ENCODE peak calls at places on chromosomes 5 and 9, in ten cellular contexts. C is cardiac muscle cell, R is psoas muscle, Y is Peyer's patch, X is ovary, V is body of pancreas, O is pancreas, K is gastrocnemius medialis, J is HL-60, H is colonic mucosa. N is an unnamed sample.

GRCh38 chr9:127360829-127361228 is 36.1 kb upstream of the SLC2A8 start:
- DNase-seq in C (peak), R (no peak), Y (no peak), X (no peak), V (no peak), O (no peak), K (no peak), J (peak), H (no peak), N (peak)

GRCh38 chr5:142737169-142737568 is 33.0 kb upstream of the ARHGAP26 start:
- DNase-seq in C (no peak), R (no peak), Y (no peak), X (no peak), V (no peak), O (no peak), K (no peak), J (no peak), H (no peak), N (no peak)

GRCh38 chr5:6081727-6082210 is 296.6 kb downstream of the MED10 start:
- DNase-seq in C (no peak), R (no peak), Y (no peak), X (no peak), V (no peak), O (no peak), K (no peak), J (no peak), H (no peak), N (no peak)

GRCh38 chr5:87400305-87400899 is 12.3 kb downstream of the CCNH start:
- DNase-seq in C (peak), R (no peak), Y (no peak), X (no peak), V (no peak), O (no peak), K (no peak), J (no peak), H (no peak), N (peak)

GRCh38 chr9:16485155-16485554 is 385.3 kb downstream of the BNC2 start:
- DNase-seq in C (no peak), R (no peak), Y (no peak), X (no peak), V (no peak), O (no peak), K (no peak), J (no peak), H (no peak), N (no peak)

GRCh38 chr5:177369050-177369912 is 11.6 kb downstream of the RGS14 start:
- DNase-seq in C (peak), R (no peak), Y (no peak), X (no peak), V (peak), O (no peak), K (no peak), J (no peak), H (no peak), N (peak)

GRCh38 chr5:53037141-53037859 is 48.1 kb downstream of the ITGA2 start:
- DNase-seq in C (no peak), R (no peak), Y (no peak), X (no peak), V (no peak), O (no peak), K (no peak), J (no peak), H (no peak), N (peak)

GRCh38 chr9:123952631-123953147 is 22.8 kb upstream of the DENND1A start:
- DNase-seq in C (no peak), R (no peak), Y (no peak), X (no peak), V (no peak), O (no peak), K (no peak), J (no peak), H (no peak), N (no peak)

GRCh38 chr9:21611896-21612295 is 129.8 kb upstream of the IFNE start:
- DNase-seq in C (no peak), R (no peak), Y (no peak), X (no peak), V (no peak), O (no peak), K (no peak), J (no peak), H (no peak), N (peak)

DNA sequence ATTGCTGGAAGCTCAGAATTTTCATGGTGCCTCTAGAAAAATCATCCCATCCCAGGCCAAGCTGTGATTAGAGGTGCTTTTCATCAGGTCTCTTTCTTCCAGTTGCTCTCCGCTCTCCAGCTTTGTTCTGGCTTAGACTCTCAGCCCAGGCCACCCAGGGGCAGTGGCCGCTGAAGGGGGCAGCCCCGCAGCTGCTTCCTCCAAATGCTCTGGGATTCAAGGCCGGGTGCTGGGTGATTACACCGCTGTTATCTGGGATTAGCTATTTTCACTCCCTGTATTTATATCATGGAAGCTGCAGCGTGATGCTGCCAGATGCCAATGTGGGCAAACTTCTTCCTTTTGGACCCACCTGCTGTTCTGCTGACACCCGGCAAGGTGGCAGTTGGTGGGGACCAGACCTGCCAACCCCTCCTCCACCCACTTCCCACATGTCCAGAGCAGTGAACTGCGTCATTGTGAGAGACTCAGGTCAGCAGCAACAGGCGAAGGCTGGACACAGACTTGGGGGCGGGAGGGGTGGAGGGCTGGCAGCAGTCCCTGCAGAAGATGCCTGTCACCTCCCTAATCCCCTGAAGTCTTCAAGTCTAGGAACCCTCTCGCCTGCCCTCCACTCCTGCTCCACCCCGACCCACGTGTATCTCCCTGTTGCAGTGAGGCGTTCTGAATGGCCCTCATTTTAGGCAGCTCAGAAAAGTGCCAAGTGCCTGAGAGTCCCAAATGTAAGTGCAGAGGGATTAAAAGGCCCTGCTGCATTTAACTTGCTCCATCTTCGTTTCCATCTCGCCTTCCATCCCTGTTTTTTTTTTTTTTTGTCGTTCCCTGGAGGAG is 34.0 kb upstream of the NKX2-5 start:
- DNase-seq in C (peak), R (no peak), Y (no peak), X (peak), V (no peak), O (no peak), K (no peak), J (no peak), H (no peak), N (no peak)
- H3K27ac ChIP-seq in C (peak), R (no peak), Y (no peak), X (no peak), V (no peak), O (no peak), K (no peak), J (no peak), H (no peak), N (no peak)

GRCh38 chr9:136614372-136614922 is 48.3 kb upstream of the EGFL7 start:
- DNase-seq in C (no peak), R (no peak), Y (no peak), X (no peak), V (no peak), O (no peak), K (no peak), J (no peak), H (peak), N (no peak)

GRCh38 chr9:136615631-136616306 is 46.9 kb upstream of the EGFL7 start:
- DNase-seq in C (no peak), R (no peak), Y (no peak), X (no peak), V (no peak), O (no peak), K (no peak), J (no peak), H (peak), N (no peak)

GRCh38 chr9:136613824-136614371 is 48.8 kb upstream of the EGFL7 start:
- DNase-seq in C (no peak), R (no peak), Y (no peak), X (no peak), V (no peak), O (no peak), K (no peak), J (no peak), H (peak), N (no peak)

GRCh38 chr9:136616307-136616635 is 46.4 kb upstream of the EGFL7 start:
- DNase-seq in C (no peak), R (no peak), Y (no peak), X (no peak), V (no peak), O (no peak), K (no peak), J (no peak), H (no peak), N (no peak)

GRCh38 chr9:136614967-136615623 is 47.6 kb upstream of the EGFL7 start:
- DNase-seq in C (peak), R (no peak), Y (no peak), X (no peak), V (no peak), O (no peak), K (no peak), J (no peak), H (peak), N (no peak)
- TF ChIP-seq CTCF in C (no peak), R (no peak), Y (no peak), X (no peak), V (no peak), O (no peak), K (no peak), J (no peak), H (no peak), N (no peak)

DNA sequence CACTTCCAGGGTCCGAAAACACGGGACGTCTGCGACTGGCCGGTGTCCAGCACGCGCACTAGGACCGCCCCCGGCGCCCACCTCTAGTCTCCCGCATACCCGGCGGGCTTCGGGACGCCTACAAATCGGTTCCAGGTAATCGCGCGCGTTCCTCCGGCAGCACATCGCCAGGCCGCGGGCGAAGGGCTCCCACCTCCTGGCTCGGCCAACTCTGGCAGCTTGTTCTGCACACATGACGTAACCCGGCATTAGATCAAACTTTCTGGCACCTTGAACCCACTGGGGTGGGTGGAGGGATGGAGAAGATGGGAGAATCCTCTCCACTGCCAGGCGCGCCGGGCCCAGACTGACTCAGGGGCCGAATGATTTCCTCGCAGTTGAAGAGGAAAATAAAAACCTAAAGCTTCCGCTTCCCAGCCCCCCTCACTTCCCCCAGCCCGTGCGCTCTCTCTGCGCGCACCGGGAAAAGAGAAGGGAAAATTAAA is 1.2 kb downstream of the EFNA5 start:
- DNase-seq in C (peak), R (peak), Y (no peak), X (peak), V (peak), O (peak), K (no peak), J (no peak), H (peak), N (peak)
- H3K27ac ChIP-seq in C (no peak), R (no peak), Y (no peak), X (no peak), V (no peak), O (no peak), K (no peak), J (no peak), H (no peak), N (peak)

DNA sequence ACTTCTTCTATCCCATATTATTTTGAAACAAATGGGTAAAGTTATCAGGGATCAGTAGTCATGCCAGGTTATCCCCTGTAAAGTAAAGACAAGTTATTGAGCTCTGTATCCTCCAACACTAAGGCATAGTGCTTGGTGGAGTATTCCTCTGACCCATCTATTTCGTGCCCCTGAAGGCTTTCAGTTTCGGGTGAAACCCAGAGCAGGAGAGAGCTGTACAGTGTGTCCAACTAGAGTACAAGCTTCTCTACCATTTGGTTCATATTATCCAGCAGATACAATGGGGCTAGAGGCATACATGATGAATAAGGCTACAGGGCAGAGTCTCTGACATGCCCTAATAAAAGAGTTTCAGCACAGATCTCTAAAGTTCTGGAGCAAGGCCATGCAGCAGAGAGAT is 3.2 kb upstream of the SLC22A4 start:
- DNase-seq in C (no peak), R (no peak), Y (no peak), X (no peak), V (no peak), O (no peak), K (no peak), J (no peak), H (no peak), N (no peak)
- TF ChIP-seq CTCF in C (no peak), R (no peak), Y (no peak), X (no peak), V (no peak), O (no peak), K (no peak), J (no peak), H (no peak), N (no peak)

GRCh38 chr5:83721878-83722779 is 1.5 kb upstream of the HAPLN1 start:
- DNase-seq in C (peak), R (peak), Y (no peak), X (peak), V (peak), O (peak), K (no peak), J (no peak), H (peak), N (peak)
- H3K27ac ChIP-seq in C (peak), R (no peak), Y (no peak), X (no peak), V (no peak), O (no peak), K (no peak), J (no peak), H (peak), N (no peak)

GRCh38 chr5:169265888-169266287 is 35.1 kb downstream of the SLIT3 start:
- DNase-seq in C (no peak), R (no peak), Y (no peak), X (no peak), V (no peak), O (no peak), K (no peak), J (no peak), H (no peak), N (peak)
- TF ChIP-seq CTCF in C (no peak), R (no peak), Y (no peak), X (no peak), V (no peak), O (no peak), K (no peak), J (no peak), H (no peak), N (no peak)

DNA sequence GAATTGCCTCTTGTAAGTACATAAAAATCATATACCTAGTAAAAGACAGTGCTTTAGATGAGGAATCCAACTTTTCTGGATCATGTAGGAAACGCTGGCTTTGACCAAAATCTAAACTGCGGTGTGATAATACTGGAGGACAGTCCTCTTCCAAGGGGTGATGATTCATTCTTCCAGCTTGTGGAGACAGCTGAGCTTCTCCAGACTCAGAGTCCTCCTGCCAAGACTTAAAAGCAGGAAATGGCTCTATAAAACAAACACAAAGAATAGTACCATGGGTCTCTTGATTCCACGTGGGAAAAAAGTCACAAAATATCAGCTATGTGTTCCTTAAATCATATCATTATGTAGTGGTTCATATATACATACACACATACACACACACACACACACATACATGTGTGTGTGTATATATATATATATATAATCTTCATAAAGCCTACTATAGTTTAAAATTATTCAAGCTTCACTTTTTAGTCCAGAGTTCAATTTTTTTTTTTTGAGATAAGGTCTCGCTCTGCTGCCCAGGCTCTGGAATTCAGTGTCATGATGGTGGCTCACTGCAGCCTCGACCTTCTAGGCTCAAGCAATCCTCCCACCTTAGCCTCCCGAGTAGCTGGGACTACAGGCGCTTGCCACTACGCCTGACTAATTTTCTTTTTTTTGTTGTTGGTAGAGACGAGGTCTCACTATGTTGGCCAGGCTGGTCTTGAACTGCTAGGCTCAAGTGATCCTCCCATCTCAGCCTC is 65.0 kb downstream of the PKD2L2 start:
- DNase-seq in C (peak), R (no peak), Y (no peak), X (no peak), V (no peak), O (no peak), K (peak), J (no peak), H (no peak), N (peak)
- H3K27ac ChIP-seq in C (peak), R (peak), Y (no peak), X (no peak), V (no peak), O (no peak), K (peak), J (no peak), H (peak), N (peak)